ENCODE peak calls at places on chromosomes 11 and 22, in six cellular contexts. One of them, this sample, is unnamed.
A peak's percentile ranks its signal among the peaks of the same experiment; 100 is the strongest.

GRCh38 chr11:104705475-104706195 is 192.6 kb downstream of the CASP12 start:
- DNase-seq in K562: no peak
- DNase-seq in GM12878: peak; percentile 59
- DNase-seq in GM12891: peak; percentile 12
- DNase-seq in HepG2: no peak
- DNase-seq in H1: no peak
- DNase-seq in this sample: peak; percentile 1

GRCh38 chr11:96036863-96037262 is 113.0 kb upstream of the MTMR2 start:
- DNase-seq in HepG2: no peak
- DNase-seq in H1: no peak
- DNase-seq in GM12891: no peak
- DNase-seq in GM12878: no peak
- DNase-seq in K562: no peak
- DNase-seq in this sample: no peak

GRCh38 chr11:2933376-2934056 is 4.3 kb upstream of the PHLDA2 start:
- DNase-seq in GM12891: no peak
- DNase-seq in H1: peak; percentile 38
- DNase-seq in HepG2: no peak
- DNase-seq in GM12878: peak; percentile 21
- DNase-seq in K562: no peak
- DNase-seq in this sample: no peak

GRCh38 chr11:113563766-113564165 is 88.6 kb upstream of the DRD2 start:
- DNase-seq in H1: no peak
- DNase-seq in K562: no peak
- DNase-seq in HepG2: no peak
- DNase-seq in GM12891: no peak
- DNase-seq in GM12878: no peak
- DNase-seq in this sample: no peak

GRCh38 chr22:45649809-45650208 is 21.8 kb upstream of the ATXN10 start:
- DNase-seq in H1: no peak
- DNase-seq in GM12891: no peak
- DNase-seq in HepG2: no peak
- DNase-seq in GM12878: no peak
- DNase-seq in K562: no peak
- DNase-seq in this sample: no peak

GRCh38 chr11:19666951-19667350 is 45.7 kb upstream of the NAV2 start:
- DNase-seq in GM12891: no peak
- DNase-seq in HepG2: no peak
- DNase-seq in K562: no peak
- DNase-seq in GM12878: no peak
- DNase-seq in H1: no peak
- DNase-seq in this sample: no peak

GRCh38 chr11:126122863-126123262 is 60.2 kb upstream of the CDON start:
- DNase-seq in H1: no peak
- DNase-seq in HepG2: no peak
- DNase-seq in GM12891: no peak
- DNase-seq in GM12878: no peak
- DNase-seq in K562: no peak
- DNase-seq in this sample: no peak

GRCh38 chr11:47571895-47572294 is 6.5 kb downstream of the PTPMT1 start:
- DNase-seq in HepG2: no peak
- DNase-seq in GM12878: no peak
- DNase-seq in GM12891: no peak
- DNase-seq in K562: peak; percentile 7
- DNase-seq in H1: no peak
- DNase-seq in this sample: no peak

GRCh38 chr22:27616033-27616432 is 185.5 kb downstream of the MN1 start:
- DNase-seq in GM12891: no peak
- DNase-seq in GM12878: no peak
- DNase-seq in H1: no peak
- DNase-seq in HepG2: no peak
- DNase-seq in K562: no peak
- DNase-seq in this sample: no peak

GRCh38 chr11:118530180-118530682 is 761 bp upstream of the TMEM25 start:
- DNase-seq in GM12891: no peak
- DNase-seq in GM12878: no peak
- DNase-seq in HepG2: no peak
- DNase-seq in H1: no peak
- DNase-seq in K562: peak; percentile 71
- DNase-seq in this sample: no peak
- TF ChIP-seq POLR2A in GM12891: no peak
- TF ChIP-seq POLR2A in GM12878: no peak
- TF ChIP-seq POLR2A in HepG2: no peak
- TF ChIP-seq POLR2A in H1: no peak
- TF ChIP-seq POLR2A in K562: no peak
- TF ChIP-seq POLR2A in this sample: no peak

GRCh38 chr11:64181506-64182411 is 4.2 kb upstream of the STIP1 start:
- DNase-seq in GM12891: peak; percentile 42
- DNase-seq in H1: peak; percentile 36
- DNase-seq in HepG2: peak; percentile 82
- DNase-seq in GM12878: no peak
- DNase-seq in K562: peak; percentile 79
- DNase-seq in this sample: peak; percentile 49
- TF ChIP-seq TAF1 in GM12891: peak; percentile 13
- TF ChIP-seq TAF1 in H1: peak; percentile 51
- TF ChIP-seq TAF1 in HepG2: peak; percentile 58
- TF ChIP-seq TAF1 in GM12878: no peak
- TF ChIP-seq TAF1 in K562: peak; percentile 60
- TF ChIP-seq TAF1 in this sample: no peak

DNA sequence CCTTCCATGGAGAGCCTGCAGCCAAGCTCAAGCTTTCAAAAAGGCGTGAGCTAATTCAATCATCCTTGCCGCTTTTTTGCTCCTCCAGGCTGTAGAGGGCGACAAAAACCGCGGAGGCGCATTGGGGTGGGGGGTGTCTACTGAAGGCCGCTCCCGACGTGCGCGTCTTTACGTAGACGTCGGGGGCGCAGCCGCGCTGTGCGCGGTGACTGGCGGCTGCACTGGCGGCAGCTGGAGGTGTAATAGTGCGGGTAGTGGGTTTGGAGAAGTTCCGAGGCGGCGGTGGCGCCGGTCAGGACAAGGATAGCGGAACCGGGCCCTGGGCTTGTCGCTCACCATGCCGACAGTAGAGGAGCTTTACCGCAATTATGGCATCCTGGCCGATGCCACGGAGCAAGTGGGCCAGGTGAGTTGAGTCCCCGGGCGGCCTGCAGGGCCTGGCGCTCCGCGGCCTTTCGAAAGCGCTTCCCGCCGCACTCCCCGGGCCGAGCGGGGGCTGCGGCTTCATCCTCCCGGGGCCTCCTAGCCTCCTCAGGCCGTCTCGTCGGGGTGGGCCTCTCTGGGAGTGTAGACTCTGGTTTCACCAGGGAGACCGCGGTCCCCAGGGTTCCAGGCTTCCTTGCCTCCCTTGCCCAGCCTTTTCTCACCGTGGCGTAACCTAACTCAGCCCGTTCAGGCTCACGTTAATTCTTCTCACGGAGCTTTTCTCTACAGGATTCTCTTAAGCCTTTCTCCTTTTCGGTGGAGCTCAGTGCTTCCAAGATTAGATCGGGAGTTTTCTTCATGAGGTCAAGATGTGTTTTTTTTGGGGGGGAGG is at the start of gene API5:
- DNase-seq in GM12878: peak; percentile 69
- DNase-seq in K562: peak; percentile 80
- DNase-seq in HepG2: peak; percentile 89
- DNase-seq in H1: peak; percentile 90
- DNase-seq in GM12891: peak; percentile 62
- DNase-seq in this sample: peak; percentile 67
- TF ChIP-seq POLR2A in GM12878: peak; percentile 93
- TF ChIP-seq POLR2A in K562: peak; percentile 92
- TF ChIP-seq POLR2A in HepG2: peak; percentile 92
- TF ChIP-seq POLR2A in H1: peak; percentile 70
- TF ChIP-seq POLR2A in GM12891: peak; percentile 93
- TF ChIP-seq POLR2A in this sample: peak; percentile 91

GRCh38 chr11:10823152-10823579 is 14.4 kb upstream of the EIF4G2 start:
- DNase-seq in GM12891: no peak
- DNase-seq in H1: no peak
- DNase-seq in HepG2: no peak
- DNase-seq in GM12878: peak; percentile 15
- DNase-seq in K562: no peak
- DNase-seq in this sample: no peak

GRCh38 chr11:10829139-10829538 is 20.4 kb upstream of the EIF4G2 start:
- DNase-seq in GM12891: no peak
- DNase-seq in HepG2: no peak
- DNase-seq in GM12878: no peak
- DNase-seq in K562: no peak
- DNase-seq in H1: no peak
- DNase-seq in this sample: no peak

GRCh38 chr11:10828407-10828806 is 19.7 kb upstream of the EIF4G2 start:
- DNase-seq in K562: no peak
- DNase-seq in H1: no peak
- DNase-seq in GM12891: no peak
- DNase-seq in GM12878: no peak
- DNase-seq in HepG2: no peak
- DNase-seq in this sample: no peak

DNA sequence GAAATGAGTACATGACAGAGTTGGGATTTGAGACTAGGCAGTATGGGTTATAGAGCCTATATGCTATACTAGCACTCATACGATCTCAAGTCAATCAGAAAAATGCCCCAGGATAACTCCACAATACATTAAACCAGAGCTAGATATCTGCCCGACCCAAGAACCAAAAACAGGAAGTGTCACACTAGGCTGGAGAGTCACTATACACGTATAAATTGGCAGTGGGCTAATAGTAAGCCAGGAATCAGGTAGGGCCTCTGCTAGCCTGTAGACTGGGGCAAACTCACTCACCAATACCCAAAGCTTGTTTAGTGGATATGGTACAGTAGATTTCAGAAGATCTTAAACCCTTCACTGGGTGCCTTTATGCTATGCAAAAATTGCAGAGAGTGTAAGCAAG is 16.2 kb upstream of the EIF4G2 start:
- DNase-seq in K562: no peak
- DNase-seq in H1: no peak
- DNase-seq in GM12891: no peak
- DNase-seq in HepG2: no peak
- DNase-seq in GM12878: no peak
- DNase-seq in this sample: peak; percentile 13
- TF ChIP-seq TAF1 in K562: no peak
- TF ChIP-seq TAF1 in H1: no peak
- TF ChIP-seq TAF1 in GM12891: no peak
- TF ChIP-seq TAF1 in HepG2: no peak
- TF ChIP-seq TAF1 in GM12878: no peak
- TF ChIP-seq TAF1 in this sample: no peak

GRCh38 chr22:25404556-25404922 is 159.9 kb upstream of the GRK3 start:
- DNase-seq in HepG2: peak; percentile 14
- DNase-seq in GM12878: no peak
- DNase-seq in K562: peak; percentile 55
- DNase-seq in GM12891: no peak
- DNase-seq in H1: no peak
- DNase-seq in this sample: no peak

GRCh38 chr22:25403752-25404471 is 160.6 kb upstream of the GRK3 start:
- DNase-seq in GM12891: no peak
- DNase-seq in K562: no peak
- DNase-seq in HepG2: peak; percentile 15
- DNase-seq in GM12878: no peak
- DNase-seq in H1: no peak
- DNase-seq in this sample: no peak

GRCh38 chr22:25405854-25406509 is 158.5 kb upstream of the GRK3 start:
- DNase-seq in K562: no peak
- DNase-seq in GM12878: no peak
- DNase-seq in HepG2: no peak
- DNase-seq in GM12891: no peak
- DNase-seq in H1: no peak
- DNase-seq in this sample: no peak

GRCh38 chr22:25406510-25407210 is 157.8 kb upstream of the GRK3 start:
- DNase-seq in GM12891: no peak
- DNase-seq in HepG2: peak; percentile 43
- DNase-seq in K562: no peak
- DNase-seq in H1: no peak
- DNase-seq in GM12878: no peak
- DNase-seq in this sample: no peak

DNA sequence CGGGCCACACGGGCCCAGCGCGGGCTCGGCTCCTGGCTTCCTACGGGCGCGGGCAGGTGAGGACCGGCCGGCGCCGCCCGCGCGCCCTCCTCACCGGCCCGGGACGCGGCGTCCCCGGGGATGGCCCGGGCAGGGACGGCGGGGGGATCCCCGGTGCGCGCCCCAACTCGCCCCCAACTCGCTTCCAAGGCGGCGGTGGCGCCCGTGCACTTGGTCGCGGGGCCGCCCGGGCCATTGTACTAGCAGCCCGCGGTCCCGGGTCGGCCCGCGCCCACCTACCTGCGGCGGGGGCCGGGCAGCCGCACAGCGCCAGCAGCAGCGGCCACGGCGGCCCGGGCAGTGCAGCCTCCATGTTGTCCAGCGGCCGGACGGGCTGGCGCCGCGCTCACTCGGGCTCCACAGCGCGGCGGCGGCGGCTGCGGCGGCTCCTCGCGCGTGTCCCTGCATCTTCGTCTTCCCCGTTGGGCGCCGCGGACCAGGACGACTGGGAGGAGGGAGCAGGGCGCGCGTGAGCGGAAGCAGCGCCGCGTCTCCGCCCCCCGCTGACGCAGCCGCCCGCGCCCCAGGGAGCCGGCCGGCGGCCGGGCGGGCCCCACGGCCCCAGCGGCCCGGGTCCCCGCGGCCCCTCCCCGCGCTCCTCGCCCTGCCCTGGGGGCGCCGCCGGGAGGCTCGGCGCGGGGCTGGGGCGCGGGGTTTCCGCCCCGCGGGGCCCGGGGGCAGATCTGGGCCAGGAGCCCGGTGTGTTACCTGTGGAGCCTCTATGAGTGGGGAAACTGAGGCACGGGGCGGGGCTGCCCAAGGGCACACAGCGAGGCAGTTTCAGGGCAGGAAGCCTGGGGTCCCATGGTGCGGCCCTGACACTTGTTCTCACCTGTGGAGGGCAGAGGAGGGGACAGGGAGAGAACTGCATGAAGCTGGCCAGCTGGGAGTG is 159.3 kb upstream of the GRK3 start:
- DNase-seq in GM12891: peak; percentile 81
- DNase-seq in HepG2: peak; percentile 13
- DNase-seq in K562: peak; percentile 87
- DNase-seq in GM12878: no peak
- DNase-seq in H1: no peak
- DNase-seq in this sample: peak; percentile 84
- TF ChIP-seq POLR2A in GM12891: no peak
- TF ChIP-seq POLR2A in HepG2: no peak
- TF ChIP-seq POLR2A in K562: no peak
- TF ChIP-seq POLR2A in GM12878: peak; percentile 72
- TF ChIP-seq POLR2A in H1: no peak
- TF ChIP-seq POLR2A in this sample: peak; percentile 68

GRCh38 chr11:45927684-45928413 is 5.4 kb downstream of the LARGE2 start:
- DNase-seq in GM12891: no peak
- DNase-seq in GM12878: no peak
- DNase-seq in K562: no peak
- DNase-seq in H1: no peak
- DNase-seq in HepG2: no peak
- DNase-seq in this sample: no peak
- TF ChIP-seq TAF1 in GM12891: no peak
- TF ChIP-seq TAF1 in GM12878: no peak
- TF ChIP-seq TAF1 in K562: no peak
- TF ChIP-seq TAF1 in H1: no peak
- TF ChIP-seq TAF1 in HepG2: no peak
- TF ChIP-seq TAF1 in this sample: no peak